ENCODE peak calls at places on chromosomes 7 and 10, in five cellular contexts. B, V, K, T and G are unnamed samples.

GRCh38 chr7:3955751-3956696 is 655.0 kb downstream of the SDK1 start:
- DNase-seq in B (no peak), V (no peak), K (no peak), T (no peak), G (peak; percentile 14)

GRCh38 chr10:76333331-76333730 is 901.9 kb downstream of the LRMDA start:
- DNase-seq in B (no peak), V (no peak), K (no peak), T (no peak), G (no peak)

GRCh38 chr7:105766421-105767191 is 109.8 kb downstream of the ATXN7L1 start:
- DNase-seq in B (peak; percentile 32), V (no peak), K (no peak), T (no peak), G (no peak)

GRCh38 chr10:96407560-96408069 is 48.8 kb upstream of the OPALIN start:
- DNase-seq in B (no peak), V (no peak), K (no peak), T (no peak), G (no peak)

GRCh38 chr10:59792812-59793211 is 39.6 kb upstream of the MRLN start:
- DNase-seq in B (no peak), V (no peak), K (no peak), T (peak; percentile 65), G (no peak)

GRCh38 chr7:44536090-44536489 is 5.0 kb downstream of the NPC1L1 start:
- DNase-seq in B (peak; percentile 39), V (no peak), K (no peak), T (no peak), G (no peak)

GRCh38 chr7:115054478-115055122 is 132.7 kb downstream of the MDFIC start:
- DNase-seq in B (no peak), V (no peak), K (no peak), T (no peak), G (no peak)

GRCh38 chr7:125857606-125858005 is 928.0 kb upstream of the POT1 start:
- DNase-seq in B (no peak), V (no peak), K (no peak), T (no peak), G (no peak)

GRCh38 chr7:44735403-44736165 is 13.1 kb upstream of the ZMIZ2 start:
- DNase-seq in B (peak; percentile 10), V (no peak), K (peak; percentile 93), T (no peak), G (no peak)

DNA sequence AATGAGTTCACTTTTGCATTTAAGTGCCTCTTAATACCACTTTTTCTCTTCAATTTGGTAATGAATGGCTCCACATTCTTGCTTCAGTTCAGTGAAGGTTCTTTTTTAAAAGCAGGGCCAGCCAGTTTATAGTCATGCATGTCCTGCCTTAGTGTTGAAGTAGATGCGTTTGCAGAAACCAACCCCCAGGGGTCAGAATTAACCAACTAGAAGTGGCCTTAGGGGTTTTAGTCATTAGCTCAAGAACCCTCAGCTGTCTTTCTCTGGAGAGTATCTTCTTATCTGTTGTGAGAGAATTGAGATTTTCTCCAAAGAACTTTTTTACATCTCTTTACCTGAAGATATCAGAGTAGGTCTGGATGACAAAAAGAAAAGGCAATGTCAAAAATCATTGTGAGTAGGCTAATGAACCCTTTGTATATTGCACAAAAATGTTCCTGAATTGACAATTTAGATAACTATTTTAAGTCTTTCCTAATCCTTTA is 82.2 kb downstream of the PIK3CG start:
- DNase-seq in B (no peak), V (no peak), K (peak; percentile 68), T (no peak), G (peak; percentile 44)
- TF ChIP-seq CTCF in B (peak; percentile 67), V (peak; percentile 57), K (peak; percentile 78), T (peak; percentile 42), G (peak; percentile 61)

GRCh38 chr10:35391153-35391953 is 55.0 kb downstream of the CCNY start:
- DNase-seq in B (no peak), V (no peak), K (no peak), T (no peak), G (no peak)
- H3K4me1 ChIP-seq in B (peaks cover 15% of the 10 kb centered on the region), V (no peaks in the 10 kb centered on the region), K (no peaks in the 10 kb centered on the region), T (peaks cover 26% of the 10 kb centered on the region), G (peaks cover 11% of the 10 kb centered on the region)

GRCh38 chr10:9712393-9712792 is 1305.3 kb upstream of the CELF2 start:
- DNase-seq in B (no peak), V (no peak), K (no peak), T (no peak), G (no peak)
- TF ChIP-seq CTCF in B (no peak), V (no peak), K (no peak), T (no peak), G (no peak)

GRCh38 chr10:79160191-79160590 is 91.4 kb downstream of the ZMIZ1 start:
- DNase-seq in B (no peak), V (no peak), K (no peak), T (no peak), G (no peak)
- H3K4me1 ChIP-seq in B (peaks cover 53% of the 10 kb centered on the region), V (no peaks in the 10 kb centered on the region), K (peaks cover 58% of the 10 kb centered on the region), T (peaks cover 75% of the 10 kb centered on the region), G (peaks cover 47% of the 10 kb centered on the region)

DNA sequence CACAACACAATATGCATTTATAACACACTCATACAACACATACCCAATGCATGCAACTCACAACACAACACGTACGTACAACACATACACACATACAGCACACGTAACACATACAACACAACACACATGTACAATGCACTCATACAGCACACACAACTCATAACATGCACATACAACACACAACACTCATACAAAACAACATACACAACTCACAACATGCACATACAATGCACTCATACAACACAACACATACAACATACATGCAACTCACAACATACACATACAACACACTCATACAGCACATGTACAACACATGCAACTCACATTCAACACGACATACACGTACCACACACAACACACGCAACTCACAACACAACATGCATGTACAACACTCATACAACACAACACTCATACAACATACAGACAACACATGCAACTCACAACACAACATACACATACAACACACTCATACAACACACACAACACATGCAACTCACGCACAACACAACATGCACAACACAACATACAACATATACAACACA is 21.8 kb downstream of the DIP2C start:
- DNase-seq in B (no peak), V (no peak), K (no peak), T (no peak), G (no peak)
- TF ChIP-seq CTCF in B (no peak), V (no peak), K (no peak), T (no peak), G (no peak)